ENCODE peak calls at places on chromosomes 5 and 9, in four cellular contexts. E, H, D and X are unnamed samples. For H3K9me2, the result is how much of the 10 kb centered on the place peaks cover.

GRCh38 chr9:4970970-4971641 is 14.0 kb upstream of the JAK2 start:
- DNase-seq in E (no peak), H (no peak), D (no peak), X (no peak)

GRCh38 chr5:148887123-148887881 is 60.9 kb downstream of the ADRB2 start:
- DNase-seq in E (no peak), H (no peak), D (no peak), X (no peak)

GRCh38 chr5:88880196-88880595 is 2.8 kb downstream of the MEF2C start:
- DNase-seq in E (no peak), H (no peak), D (no peak), X (peak)

GRCh38 chr5:61674403-61674802 is 342.3 kb downstream of the ZSWIM6 start:
- DNase-seq in E (no peak), H (no peak), D (no peak), X (no peak)

GRCh38 chr5:64680289-64680688 is 10.0 kb upstream of the SHISAL2B start:
- DNase-seq in E (peak), H (peak), D (no peak), X (no peak)

GRCh38 chr9:119375892-119376291 is 6.7 kb upstream of the BRINP1 start:
- DNase-seq in E (peak), H (peak), D (peak), X (peak)

GRCh38 chr5:160357861-160358411 is 12.5 kb downstream of the C1QTNF2 start:
- DNase-seq in E (peak), H (no peak), D (no peak), X (no peak)

GRCh38 chr9:138075961-138076649 is 198.5 kb downstream of the CACNA1B start:
- DNase-seq in E (no peak), H (no peak), D (no peak), X (no peak)

GRCh38 chr5:88183255-88183654 is 85.4 kb downstream of the TMEM161B start:
- DNase-seq in E (peak), H (no peak), D (no peak), X (no peak)

GRCh38 chr5:146560205-146560812 is 44.3 kb upstream of the GPR151 start:
- DNase-seq in E (peak), H (no peak), D (no peak), X (no peak)

GRCh38 chr9:20112367-20112766 is 323.5 kb upstream of the SLC24A2 start:
- DNase-seq in E (no peak), H (no peak), D (no peak), X (no peak)

GRCh38 chr5:74895906-74896305 is 29.7 kb upstream of the FAM169A start:
- DNase-seq in E (peak), H (peak), D (no peak), X (no peak)

GRCh38 chr5:180127682-180128670 is 56.4 kb upstream of the RNF130 start:
- DNase-seq in E (no peak), H (peak), D (no peak), X (no peak)

GRCh38 chr9:5586391-5586802 is 42.5 kb upstream of the RIC1 start:
- DNase-seq in E (peak), H (no peak), D (no peak), X (no peak)

GRCh38 chr5:143968071-143968878 is 156.3 kb downstream of the HMHB1 start:
- DNase-seq in E (peak), H (peak), D (peak), X (peak)

GRCh38 chr9:121601234-121601633 is 50.2 kb upstream of the DAB2IP start:
- DNase-seq in E (peak), H (no peak), D (no peak), X (no peak)

GRCh38 chr5:143582869-143583268 is 179.4 kb upstream of the NR3C1 start:
- DNase-seq in E (peak), H (no peak), D (no peak), X (peak)

GRCh38 chr5:13878357-13878756 is 66.1 kb downstream of the DNAH5 start:
- DNase-seq in E (no peak), H (no peak), D (no peak), X (no peak)

GRCh38 chr9:117729375-117729774 is 25.2 kb downstream of the TLR4 start:
- DNase-seq in E (no peak), H (no peak), D (no peak), X (no peak)

GRCh38 chr9:17422994-17423680 is 155.7 kb upstream of the SH3GL2 start:
- DNase-seq in E (peak), H (no peak), D (no peak), X (no peak)

GRCh38 chr9:85425153-85425611 is 316.6 kb downstream of the AGTPBP1 start:
- DNase-seq in E (peak), H (peak), D (peak), X (peak)

GRCh38 chr9:104286792-104287191 is 192.7 kb downstream of the SMC2 start:
- DNase-seq in E (no peak), H (no peak), D (no peak), X (no peak)

GRCh38 chr5:83817591-83817990 is 96.9 kb upstream of the HAPLN1 start:
- DNase-seq in E (no peak), H (no peak), D (no peak), X (no peak)

GRCh38 chr9:101333923-101334702 is 50.7 kb downstream of the BAAT start:
- DNase-seq in E (no peak), H (no peak), D (no peak), X (no peak)

GRCh38 chr5:73747696-73748380 is 121.8 kb downstream of the ARHGEF28 start:
- DNase-seq in E (no peak), H (no peak), D (no peak), X (no peak)

GRCh38 chr9:133396952-133397351 is 20.8 kb downstream of the STKLD1 start:
- DNase-seq in E (peak), H (no peak), D (no peak), X (peak)

GRCh38 chr5:54904425-54904824 is 81.0 kb downstream of the ESM1 start:
- DNase-seq in E (peak), H (peak), D (no peak), X (no peak)

DNA sequence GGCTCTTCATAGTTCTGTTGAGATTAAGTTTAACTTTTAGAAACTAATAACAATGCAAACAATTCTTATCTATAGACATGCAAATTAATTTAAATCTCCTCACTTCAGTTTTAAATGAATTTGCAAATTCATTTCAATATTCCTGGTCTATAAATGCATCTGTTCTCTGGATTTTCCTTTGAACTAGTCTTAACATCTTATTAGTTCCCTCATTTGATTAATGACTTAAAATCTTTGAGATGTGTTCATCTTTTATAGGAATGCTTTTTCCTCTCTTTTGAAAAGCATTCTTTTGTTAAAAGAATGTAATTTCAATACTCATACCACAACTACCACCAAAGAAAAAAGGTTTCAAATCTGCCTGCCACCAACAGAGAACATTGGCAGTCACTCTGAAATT is 169.4 kb downstream of the RASEF start:
- DNase-seq in E (no peak), H (no peak), D (no peak), X (no peak)
- H3K9me2 ChIP-seq in E (under half), H (under half), D (under half), X (under half)

GRCh38 chr9:129432255-129432654 is 188.6 kb downstream of the C9orf50 start:
- DNase-seq in E (no peak), H (no peak), D (no peak), X (no peak)
- H3K9me2 ChIP-seq in E (under half), H (under half), D (under half), X (under half)

DNA sequence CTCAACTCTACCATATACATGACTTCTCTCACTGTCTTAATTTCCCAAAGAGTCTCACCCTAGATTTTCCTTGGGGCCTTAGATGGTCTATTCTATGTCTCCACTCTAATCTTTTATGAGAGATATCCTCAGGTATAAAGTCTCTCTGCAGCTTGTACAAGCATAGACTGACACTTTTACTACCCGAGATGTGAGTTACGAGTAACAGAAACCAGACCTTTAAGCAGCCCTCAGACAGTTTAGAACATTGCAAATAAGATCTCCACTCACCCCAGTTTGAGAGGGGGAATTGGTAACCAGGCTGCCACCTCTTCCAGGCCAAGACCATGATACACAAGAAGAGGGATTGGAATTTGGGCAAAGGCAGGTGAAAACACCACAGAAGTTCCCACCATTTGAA is 542.5 kb downstream of the TLE4 start:
- DNase-seq in E (no peak), H (no peak), D (no peak), X (no peak)
- H3K9me2 ChIP-seq in E (under half), H (under half), D (under half), X (under half)

GRCh38 chr9:82894961-82895902 is 167.7 kb downstream of the RASEF start:
- DNase-seq in E (no peak), H (peak), D (no peak), X (no peak)
- H3K9me2 ChIP-seq in E (under half), H (under half), D (under half), X (under half)

DNA sequence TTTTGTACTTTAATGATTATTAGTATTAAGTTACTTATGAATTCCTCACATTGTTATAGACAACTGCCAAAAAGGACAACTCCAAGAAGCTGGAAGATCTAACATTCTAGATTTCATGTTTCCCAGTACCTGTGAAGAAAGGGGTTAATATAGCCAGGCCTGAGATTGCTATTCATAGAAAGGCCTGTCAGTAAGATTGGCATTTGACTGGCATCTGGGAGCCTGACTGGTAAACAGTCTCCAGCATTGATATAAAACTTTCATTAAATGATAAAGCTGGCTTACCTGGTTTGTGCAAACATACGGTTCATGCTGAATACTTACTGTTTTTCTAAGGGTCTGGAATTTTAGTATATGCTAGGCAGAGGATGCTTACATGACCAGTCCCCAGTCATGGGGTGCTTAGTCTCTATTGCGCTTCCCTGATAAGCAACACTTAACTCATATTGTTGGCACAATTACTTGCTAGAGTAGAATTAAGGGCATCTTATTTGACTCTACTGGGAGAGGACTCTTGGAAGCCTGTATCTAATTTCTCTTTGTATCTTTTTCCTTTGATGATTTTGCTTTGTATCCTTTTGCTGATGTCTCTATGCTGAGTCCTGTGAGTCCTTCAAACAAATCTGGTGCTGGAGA is 340.4 kb upstream of the SEMA6A start:
- DNase-seq in E (no peak), H (no peak), D (no peak), X (no peak)
- H3K9me2 ChIP-seq in E (under half), H (under half), D (under half), X (under half)

GRCh38 chr5:51960617-51961115 is 577.4 kb downstream of the ISL1 start:
- DNase-seq in E (peak), H (peak), D (peak), X (no peak)
- H3K9me2 ChIP-seq in E (under half), H (under half), D (under half), X (under half)